ENCODE peak calls at places on chromosomes 1 and 21, in five cellular contexts. D is A549, W is DND-41, G is trophoblast cell, L is GM23248. E is an unnamed sample.

GRCh38 chr1:113042336-113043143 is 30.5 kb upstream of the LRIG2 start:
- DNase-seq in L (peak; percentile 94), G (peak; percentile 88), W (no peak), D (peak; percentile 57), E (peak; percentile 24)

GRCh38 chr1:167198518-167199133 is 22.1 kb upstream of the POU2F1 start:
- DNase-seq in G (no peak), W (no peak), D (no peak), L (no peak), E (no peak)

GRCh38 chr21:29192999-29193563 is 62.6 kb downstream of the MAP3K7CL start:
- DNase-seq in D (no peak), L (peak; percentile 51), W (no peak), G (no peak), E (no peak)

GRCh38 chr1:203443296-203443695 is 32.3 kb upstream of the PRELP start:
- DNase-seq in D (no peak), W (no peak), L (no peak), G (no peak), E (no peak)

GRCh38 chr1:248306103-248306502 is 2.9 kb upstream of the OR2T12 start:
- DNase-seq in G (no peak), W (no peak), L (no peak), D (no peak), E (no peak)

GRCh38 chr1:19564366-19564765 is 79.0 kb upstream of the CAPZB start:
- DNase-seq in G (no peak), W (no peak), L (no peak), D (no peak), E (no peak)

GRCh38 chr21:32349333-32349944 is 43.4 kb downstream of the URB1 start:
- DNase-seq in L (no peak), D (no peak), G (no peak), W (no peak), E (no peak)

GRCh38 chr1:172955161-172955821 is 95.5 kb downstream of the TNFSF18 start:
- DNase-seq in W (no peak), D (no peak), L (peak; percentile 77), G (peak; percentile 73), E (no peak)

GRCh38 chr1:35570589-35571137 is 2.5 kb upstream of the TFAP2E start:
- DNase-seq in G (peak; percentile 87), L (no peak), D (no peak), W (no peak), E (no peak)

GRCh38 chr1:94411217-94411616 is 7.0 kb upstream of the ABCD3 start:
- DNase-seq in W (no peak), D (no peak), G (no peak), L (peak; percentile 16), E (no peak)

GRCh38 chr1:220151454-220151853 is 57.5 kb downstream of the IARS2 start:
- DNase-seq in D (no peak), G (no peak), W (no peak), L (peak; percentile 72), E (no peak)

GRCh38 chr1:48728599-48728998 is 48.1 kb downstream of the BEND5 start:
- DNase-seq in D (no peak), W (no peak), L (no peak), G (no peak), E (no peak)

GRCh38 chr21:31987696-31988095 is 114.9 kb downstream of the HUNK start:
- DNase-seq in D (no peak), G (no peak), W (no peak), L (no peak), E (no peak)

GRCh38 chr1:152683846-152684245 is 2.1 kb upstream of the LCE2B start:
- DNase-seq in W (no peak), D (no peak), G (peak; percentile 66), L (peak; percentile 79), E (peak; percentile 3)

GRCh38 chr1:100463809-100464424 is 74.0 kb upstream of the GPR88 start:
- DNase-seq in W (peak; percentile 51), D (peak; percentile 49), G (peak; percentile 68), L (peak; percentile 83), E (peak; percentile 36)

GRCh38 chr1:228697209-228698016 is 37.9 kb upstream of the RHOU start:
- DNase-seq in D (peak; percentile 20), W (peak; percentile 8), G (peak; percentile 29), L (peak; percentile 74), E (no peak)

GRCh38 chr1:13604191-13604590 is 20.6 kb downstream of the PDPN start:
- DNase-seq in D (no peak), L (no peak), G (no peak), W (no peak), E (no peak)

GRCh38 chr1:160004427-160004826 is 27.4 kb downstream of the PIGM start:
- DNase-seq in L (no peak), D (no peak), W (no peak), G (no peak), E (no peak)

GRCh38 chr1:154608522-154609294 is 722 bp upstream of the ADAR start:
- DNase-seq in G (peak; percentile 69), L (peak; percentile 80), D (peak; percentile 52), W (peak; percentile 58), E (peak; percentile 62)

GRCh38 chr1:10179751-10180150 is 30.6 kb upstream of the KIF1B start:
- DNase-seq in W (no peak), D (no peak), G (no peak), L (no peak), E (no peak)

GRCh38 chr21:42969193-42969600 is 5.2 kb upstream of the PKNOX1 start:
- DNase-seq in L (no peak), G (peak; percentile 70), D (no peak), W (no peak), E (no peak)

GRCh38 chr1:160539896-160540858 is 17.1 kb upstream of the SLAMF6 start:
- DNase-seq in D (no peak), W (peak; percentile 88), L (no peak), G (no peak), E (peak; percentile 94)

GRCh38 chr1:47487826-47488450 is 50.1 kb downstream of the FOXD2 start:
- DNase-seq in D (peak; percentile 41), L (no peak), G (no peak), W (no peak), E (no peak)

GRCh38 chr1:42135426-42135825 is 17.8 kb upstream of the GUCA2B start:
- DNase-seq in G (peak; percentile 83), D (no peak), W (no peak), L (peak; percentile 14), E (no peak)

GRCh38 chr21:24290151-24290833 is 1317.0 kb downstream of the MRPL39 start:
- DNase-seq in D (no peak), W (peak; percentile 65), L (no peak), G (no peak), E (peak; percentile 75)

GRCh38 chr1:232990729-232991128 is 40.3 kb downstream of the NTPCR start:
- DNase-seq in G (no peak), L (no peak), D (no peak), W (peak; percentile 39), E (no peak)

GRCh38 chr1:209611771-209612570 is 28.5 kb downstream of the CAMK1G start:
- DNase-seq in L (no peak), D (no peak), W (no peak), G (no peak), E (peak; percentile 29)

GRCh38 chr21:20083336-20083735 is 914.9 kb upstream of the NCAM2 start:
- DNase-seq in G (no peak), D (no peak), W (no peak), L (no peak), E (no peak)

DNA sequence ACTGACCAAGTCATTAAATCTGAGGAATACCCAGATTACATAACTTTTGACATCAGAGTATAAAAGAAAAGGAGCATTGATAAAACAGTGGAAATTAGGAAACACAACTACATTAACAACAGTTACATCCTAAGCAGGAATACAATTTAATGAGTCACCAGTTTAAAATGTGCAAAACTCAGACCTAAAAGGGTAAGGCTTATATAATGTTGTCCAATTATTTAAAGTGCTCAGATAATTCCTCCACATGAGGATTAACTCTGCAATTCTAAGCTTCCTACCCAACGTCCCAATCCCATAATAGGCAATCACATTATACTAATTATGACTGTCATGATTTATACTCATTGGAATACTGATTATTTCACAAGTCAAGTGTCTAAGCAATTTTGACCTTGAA is 50.5 kb downstream of the ABL2 start:
- DNase-seq in L (peak; percentile 68), G (peak; percentile 39), D (no peak), W (no peak), E (no peak)
- H3K4me2 ChIP-seq in L (peak overlapping the region; percentile 52), G (no peak overlapping the region), D (peak overlapping the region; percentile 29), W (no peak overlapping the region), E (no peak overlapping the region)

GRCh38 chr1:201377611-201378092 is at the start of gene TNNT2:
- DNase-seq in W (no peak), G (no peak), L (no peak), D (no peak), E (no peak)
- H3K4me1 ChIP-seq in W (no peaks in the 10 kb centered on the region), G (peaks cover 30% of the 10 kb centered on the region), L (no peaks in the 10 kb centered on the region), D (no peaks in the 10 kb centered on the region), E (no peaks in the 10 kb centered on the region)

GRCh38 chr1:3520419-3521378 is 66.2 kb downstream of the ARHGEF16 start:
- DNase-seq in D (no peak), W (no peak), L (no peak), G (no peak), E (no peak)
- H3K4me2 ChIP-seq in D (no peak overlapping the region), W (no peak overlapping the region), L (no peak overlapping the region), G (no peak overlapping the region), E (no peak overlapping the region)

DNA sequence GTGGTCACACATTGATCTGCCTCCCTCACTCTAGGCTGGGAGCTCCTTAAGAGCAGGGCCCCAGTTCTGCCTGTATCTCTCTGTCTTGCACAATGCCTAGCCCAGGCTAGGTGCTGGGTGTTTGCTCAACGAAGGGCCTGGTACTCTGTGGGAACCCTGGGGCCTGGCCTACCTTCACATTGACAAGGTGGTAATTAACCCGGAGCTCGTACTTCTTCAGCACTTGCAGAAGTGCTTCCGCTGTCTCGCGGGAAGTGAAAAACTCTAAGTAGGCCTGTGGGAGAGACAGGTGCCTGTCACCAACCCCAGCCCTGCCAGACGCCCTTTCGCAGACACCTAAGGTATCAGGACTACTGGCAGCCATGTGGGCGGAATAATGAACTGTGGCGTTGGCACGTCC is 13.7 kb downstream of the MTHFR start:
- DNase-seq in D (no peak), G (no peak), L (no peak), W (no peak), E (no peak)
- H3K4me1 ChIP-seq in D (peaks cover 22% of the 10 kb centered on the region), G (peaks cover 28% of the 10 kb centered on the region), L (peaks cover 24% of the 10 kb centered on the region), W (no peaks in the 10 kb centered on the region), E (no peaks in the 10 kb centered on the region)

E was measured in MM.1S.